ENCODE peak calls at places on chromosome 19, in four cellular contexts. One of them, this sample, is unnamed.

GRCh38 chr19:6891761-6892385 is 4.5 kb downstream of the ADGRE1 start:
- DNase-seq in cardiac muscle cell: no peak
- DNase-seq in fibroblast of mammary gland: no peak
- DNase-seq in sigmoid colon: no peak
- DNase-seq in this sample: no peak

GRCh38 chr19:30896551-30896950 is 452.7 kb downstream of the TSHZ3 start:
- DNase-seq in cardiac muscle cell: peak; percentile 92
- DNase-seq in sigmoid colon: no peak
- DNase-seq in fibroblast of mammary gland: no peak
- DNase-seq in this sample: no peak

GRCh38 chr19:4362871-4363545 is 19.6 kb downstream of the MPND start:
- DNase-seq in cardiac muscle cell: no peak
- DNase-seq in sigmoid colon: no peak
- DNase-seq in fibroblast of mammary gland: peak; percentile 16
- DNase-seq in this sample: no peak

GRCh38 chr19:13012690-13013608 is 17.7 kb downstream of the NFIX start:
- DNase-seq in cardiac muscle cell: no peak
- DNase-seq in sigmoid colon: peak; percentile 90
- DNase-seq in fibroblast of mammary gland: peak; percentile 85
- DNase-seq in this sample: peak; percentile 85

GRCh38 chr19:58154287-58154678 is 3.7 kb upstream of the ZNF329 start:
- DNase-seq in cardiac muscle cell: peak; percentile 53
- DNase-seq in fibroblast of mammary gland: peak; percentile 55
- DNase-seq in sigmoid colon: peak; percentile 69
- DNase-seq in this sample: peak; percentile 54

GRCh38 chr19:1094655-1094977 is 559 bp downstream of the POLR2E start:
- DNase-seq in sigmoid colon: no peak
- DNase-seq in cardiac muscle cell: no peak
- DNase-seq in fibroblast of mammary gland: no peak
- DNase-seq in this sample: no peak

GRCh38 chr19:532578-533484 is 1.3 kb downstream of the CDC34 start:
- DNase-seq in cardiac muscle cell: peak; percentile 65
- DNase-seq in sigmoid colon: peak; percentile 94
- DNase-seq in fibroblast of mammary gland: peak; percentile 74
- DNase-seq in this sample: peak; percentile 73

GRCh38 chr19:55676384-55676783 is 1.4 kb downstream of the EPN1 start:
- DNase-seq in fibroblast of mammary gland: peak; percentile 37
- DNase-seq in sigmoid colon: no peak
- DNase-seq in cardiac muscle cell: no peak
- DNase-seq in this sample: peak; percentile 49

GRCh38 chr19:768424-768823 is 17.5 kb downstream of the MISP start:
- DNase-seq in sigmoid colon: no peak
- DNase-seq in cardiac muscle cell: peak; percentile 30
- DNase-seq in fibroblast of mammary gland: peak; percentile 70
- DNase-seq in this sample: peak; percentile 93

DNA sequence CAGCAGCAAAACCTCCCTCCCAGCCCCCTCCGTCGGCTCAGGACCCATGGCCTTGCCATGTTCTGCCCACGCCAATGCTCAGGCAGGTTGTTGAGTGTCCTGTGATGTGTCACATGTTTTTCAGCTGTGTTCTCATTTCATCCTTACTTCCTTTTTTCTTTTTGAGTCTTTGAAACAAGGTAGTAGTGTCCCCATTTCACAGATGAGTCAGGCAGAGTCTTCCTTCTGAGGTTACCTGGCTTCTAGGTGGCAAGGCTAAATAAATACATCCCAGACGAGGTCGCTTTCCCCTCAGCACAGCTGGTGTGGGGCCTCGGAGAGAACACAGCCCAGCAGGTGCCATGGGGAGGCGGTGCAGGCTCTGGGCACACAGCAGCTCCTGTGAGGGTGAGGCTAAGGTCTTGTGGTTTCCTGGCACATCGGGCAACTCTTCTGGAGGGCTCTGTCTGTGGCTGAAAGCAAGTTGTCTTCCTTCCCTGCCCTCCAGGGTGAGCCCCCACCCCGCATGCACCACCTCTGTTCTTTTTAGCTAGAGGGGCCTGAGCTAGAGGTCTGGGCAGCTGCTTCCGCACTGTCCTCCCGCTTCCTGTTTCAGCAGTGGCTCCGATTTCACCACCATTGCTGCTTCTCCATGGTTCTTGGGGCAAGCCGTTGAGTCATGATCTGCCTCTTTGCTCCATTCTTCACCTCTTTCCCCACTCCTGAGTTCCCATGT is 15.1 kb downstream of the PRAM1 start:
- DNase-seq in cardiac muscle cell: no peak
- DNase-seq in sigmoid colon: no peak
- DNase-seq in fibroblast of mammary gland: no peak
- DNase-seq in this sample: no peak
- H3K4me3 ChIP-seq in cardiac muscle cell: no peak overlapping the region
- H3K4me3 ChIP-seq in sigmoid colon: no peak overlapping the region
- H3K4me3 ChIP-seq in fibroblast of mammary gland: no peak overlapping the region
- H3K4me3 ChIP-seq in this sample: no peak overlapping the region

DNA sequence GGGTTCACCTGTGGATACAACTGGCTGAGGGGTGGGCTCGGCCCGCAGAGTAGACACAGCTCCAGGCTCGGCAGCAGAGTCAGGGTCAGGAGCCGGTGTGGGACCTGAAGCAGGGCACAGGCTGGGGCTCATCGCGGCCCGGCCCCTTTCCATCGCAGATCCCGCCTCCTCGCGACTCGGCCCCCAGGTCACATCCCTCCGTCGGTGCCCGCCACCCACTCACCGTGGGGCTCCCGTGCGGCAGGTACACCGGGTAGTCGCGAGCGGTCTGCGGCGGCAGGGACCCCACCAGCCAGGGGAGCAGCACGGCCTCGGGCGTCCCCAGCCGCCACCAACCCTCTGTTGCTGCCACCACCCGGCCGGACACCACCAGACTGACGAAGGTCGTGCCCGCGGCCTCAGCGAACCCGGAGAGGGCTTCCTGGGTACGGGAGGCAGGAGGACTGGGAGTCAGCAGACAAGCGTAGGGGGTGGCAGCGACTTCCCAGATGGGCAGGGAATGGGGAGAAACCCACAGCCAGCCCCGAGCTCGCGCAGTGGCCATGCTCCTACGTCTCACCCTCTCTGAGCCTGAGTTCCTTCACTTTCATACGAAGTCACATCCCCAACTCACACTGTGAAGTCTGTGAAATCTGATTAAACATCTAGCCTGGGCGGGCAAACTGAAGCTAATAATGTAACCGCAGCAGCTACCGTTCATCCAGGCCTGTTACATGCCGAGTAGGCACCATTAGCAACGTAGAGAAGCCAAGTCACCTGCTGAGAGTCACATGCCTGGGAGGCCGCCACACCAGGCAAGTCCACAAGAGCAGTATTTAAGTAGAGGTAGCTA is 3.7 kb downstream of the FUZ start:
- DNase-seq in cardiac muscle cell: peak; percentile 52
- DNase-seq in sigmoid colon: peak; percentile 84
- DNase-seq in fibroblast of mammary gland: no peak
- DNase-seq in this sample: peak; percentile 15
- TF ChIP-seq CTCF in cardiac muscle cell: no peak
- TF ChIP-seq CTCF in sigmoid colon: no peak
- TF ChIP-seq CTCF in fibroblast of mammary gland: no peak
- TF ChIP-seq CTCF in this sample: no peak

GRCh38 chr19:48964205-48965032 is 690 bp upstream of the FTL start:
- DNase-seq in fibroblast of mammary gland: peak; percentile 59
- DNase-seq in sigmoid colon: no peak
- DNase-seq in cardiac muscle cell: peak; percentile 21
- DNase-seq in this sample: peak; percentile 72
- H3K4me3 ChIP-seq in fibroblast of mammary gland: peak overlapping the region; percentile 15
- H3K4me3 ChIP-seq in sigmoid colon: peak overlapping the region; percentile 90
- H3K4me3 ChIP-seq in cardiac muscle cell: peak overlapping the region; percentile 62
- H3K4me3 ChIP-seq in this sample: peak overlapping the region; percentile 64

GRCh38 chr19:38912600-38913514 is 871 bp upstream of the CCER2 start:
- DNase-seq in cardiac muscle cell: no peak
- DNase-seq in fibroblast of mammary gland: peak; percentile 7
- DNase-seq in sigmoid colon: no peak
- DNase-seq in this sample: no peak
- TF ChIP-seq CTCF in cardiac muscle cell: no peak
- TF ChIP-seq CTCF in fibroblast of mammary gland: no peak
- TF ChIP-seq CTCF in sigmoid colon: no peak
- TF ChIP-seq CTCF in this sample: no peak

GRCh38 chr19:29753190-29753933 is 38.3 kb upstream of the C19orf12 start:
- DNase-seq in cardiac muscle cell: no peak
- DNase-seq in sigmoid colon: no peak
- DNase-seq in fibroblast of mammary gland: no peak
- DNase-seq in this sample: no peak
- H3K4me3 ChIP-seq in cardiac muscle cell: no peak overlapping the region
- H3K4me3 ChIP-seq in sigmoid colon: no peak overlapping the region
- H3K4me3 ChIP-seq in fibroblast of mammary gland: no peak overlapping the region
- H3K4me3 ChIP-seq in this sample: no peak overlapping the region

GRCh38 chr19:43751466-43752220 is 3.1 kb downstream of the SMG9 start:
- DNase-seq in cardiac muscle cell: no peak
- DNase-seq in fibroblast of mammary gland: peak; percentile 34
- DNase-seq in sigmoid colon: no peak
- DNase-seq in this sample: peak; percentile 70

GRCh38 chr19:43754312-43754561 is 525 bp downstream of the SMG9 start:
- DNase-seq in sigmoid colon: no peak
- DNase-seq in fibroblast of mammary gland: no peak
- DNase-seq in cardiac muscle cell: no peak
- DNase-seq in this sample: no peak

GRCh38 chr19:43754562-43755255 is at the start of gene SMG9:
- DNase-seq in sigmoid colon: peak; percentile 99
- DNase-seq in fibroblast of mammary gland: peak; percentile 98
- DNase-seq in cardiac muscle cell: peak; percentile 99
- DNase-seq in this sample: peak; percentile 98

GRCh38 chr19:43749898-43750297 is 4.9 kb downstream of the SMG9 start:
- DNase-seq in fibroblast of mammary gland: no peak
- DNase-seq in cardiac muscle cell: no peak
- DNase-seq in sigmoid colon: no peak
- DNase-seq in this sample: no peak

DNA sequence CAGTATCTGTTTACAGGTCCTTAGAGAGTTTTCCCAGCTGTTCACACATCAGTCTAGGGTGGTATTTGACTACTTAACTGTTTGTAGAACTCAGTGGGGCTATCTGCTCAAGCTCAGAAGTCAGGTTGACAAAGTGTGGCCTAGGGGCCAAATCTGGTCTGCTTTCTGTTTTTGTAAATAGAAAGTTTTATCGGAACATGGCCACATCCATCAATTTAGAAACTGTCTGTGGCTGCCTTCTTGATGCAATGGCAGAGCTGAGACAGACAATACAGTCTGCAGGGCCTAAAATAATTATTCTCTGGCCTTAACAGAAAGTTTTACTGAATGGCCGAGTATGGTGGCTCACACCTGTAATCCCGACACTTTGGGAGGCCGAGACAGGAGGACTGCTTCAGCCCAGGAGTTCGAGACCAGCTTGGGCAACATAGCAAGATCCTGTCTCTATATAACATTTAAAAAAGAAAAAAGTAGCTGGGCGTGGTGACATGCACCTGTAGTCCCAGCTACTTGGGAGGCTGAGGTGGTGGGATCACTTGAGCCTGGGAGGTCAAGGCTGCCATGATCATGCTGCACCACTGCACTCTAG is 2.4 kb downstream of the SMG9 start:
- DNase-seq in fibroblast of mammary gland: no peak
- DNase-seq in sigmoid colon: no peak
- DNase-seq in cardiac muscle cell: no peak
- DNase-seq in this sample: no peak
- TF ChIP-seq CTCF in fibroblast of mammary gland: no peak
- TF ChIP-seq CTCF in sigmoid colon: no peak
- TF ChIP-seq CTCF in cardiac muscle cell: no peak
- TF ChIP-seq CTCF in this sample: no peak

GRCh38 chr19:40797963-40798222 is 1.1 kb upstream of the EGLN2 start:
- DNase-seq in fibroblast of mammary gland: no peak
- DNase-seq in sigmoid colon: no peak
- DNase-seq in cardiac muscle cell: no peak
- DNase-seq in this sample: no peak
- H3K4me3 ChIP-seq in fibroblast of mammary gland: peak overlapping the region; percentile 69
- H3K4me3 ChIP-seq in sigmoid colon: peak overlapping the region; percentile 100
- H3K4me3 ChIP-seq in cardiac muscle cell: no peak overlapping the region
- H3K4me3 ChIP-seq in this sample: peak overlapping the region; percentile 63

GRCh38 chr19:27776020-27776419 is 1436.9 kb downstream of the UQCRFS1 start:
- DNase-seq in sigmoid colon: no peak
- DNase-seq in cardiac muscle cell: no peak
- DNase-seq in fibroblast of mammary gland: peak; percentile 82
- DNase-seq in this sample: peak; percentile 46
- TF ChIP-seq CTCF in sigmoid colon: no peak
- TF ChIP-seq CTCF in cardiac muscle cell: peak; percentile 42
- TF ChIP-seq CTCF in fibroblast of mammary gland: peak; percentile 53
- TF ChIP-seq CTCF in this sample: peak; percentile 48

GRCh38 chr19:2280633-2281264 is 1.2 kb downstream of the PEAK3 start:
- DNase-seq in sigmoid colon: no peak
- DNase-seq in cardiac muscle cell: no peak
- DNase-seq in fibroblast of mammary gland: no peak
- DNase-seq in this sample: no peak

GRCh38 chr19:2283835-2284507 is 2.0 kb upstream of the PEAK3 start:
- DNase-seq in fibroblast of mammary gland: no peak
- DNase-seq in cardiac muscle cell: no peak
- DNase-seq in sigmoid colon: no peak
- DNase-seq in this sample: no peak

GRCh38 chr19:2282862-2283237 is 875 bp upstream of the PEAK3 start:
- DNase-seq in cardiac muscle cell: no peak
- DNase-seq in fibroblast of mammary gland: no peak
- DNase-seq in sigmoid colon: no peak
- DNase-seq in this sample: no peak

GRCh38 chr19:2278504-2279158 is 3.3 kb downstream of the PEAK3 start:
- DNase-seq in sigmoid colon: no peak
- DNase-seq in fibroblast of mammary gland: no peak
- DNase-seq in cardiac muscle cell: no peak
- DNase-seq in this sample: no peak

DNA sequence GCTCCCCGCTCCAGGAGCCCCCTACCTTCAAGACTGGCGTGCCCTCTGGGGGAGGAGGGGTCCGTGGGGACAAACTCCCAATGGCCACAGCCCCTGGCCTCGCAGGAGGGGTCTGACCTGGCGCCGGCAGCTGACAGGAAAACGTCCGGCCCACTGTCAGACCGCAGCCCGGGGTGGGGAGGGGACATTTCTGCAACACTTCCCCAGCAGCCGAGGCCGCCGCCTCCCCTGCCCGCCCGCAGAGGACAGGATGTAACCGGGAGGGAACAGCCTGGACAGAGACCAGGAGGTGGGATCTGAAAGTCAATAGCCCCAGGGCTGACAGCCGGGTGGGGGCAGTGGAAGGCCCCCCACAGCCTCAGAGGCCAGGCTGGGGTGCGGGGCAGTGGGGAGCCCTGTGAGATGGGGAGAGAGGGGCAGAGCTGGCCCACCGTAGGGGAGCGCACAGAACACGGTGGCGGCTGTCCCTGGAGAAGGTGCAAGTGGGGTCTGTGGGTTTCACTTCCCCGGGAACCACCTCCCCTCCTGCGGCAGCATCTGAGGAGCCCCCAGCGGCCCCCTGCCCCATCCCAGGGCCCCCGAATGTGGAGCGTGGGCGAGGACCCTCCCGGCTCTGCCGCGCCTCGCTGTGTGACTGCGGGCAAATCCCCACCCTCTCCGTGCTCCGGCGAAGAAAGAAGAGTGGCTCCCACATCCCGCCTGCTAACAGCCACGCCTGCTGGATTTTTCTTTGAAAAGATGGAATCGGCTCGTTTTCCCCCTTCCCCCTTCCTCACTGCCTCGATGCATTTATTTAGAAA is at the start of gene PEAK3:
- DNase-seq in cardiac muscle cell: peak; percentile 61
- DNase-seq in sigmoid colon: peak; percentile 89
- DNase-seq in fibroblast of mammary gland: no peak
- DNase-seq in this sample: no peak
- H3K4me3 ChIP-seq in cardiac muscle cell: no peak within 1 kb of the TSS
- H3K4me3 ChIP-seq in sigmoid colon: peak within 1 kb of the TSS; percentile 39
- H3K4me3 ChIP-seq in fibroblast of mammary gland: peak within 1 kb of the TSS; percentile 2
- H3K4me3 ChIP-seq in this sample: peak within 1 kb of the TSS; percentile 17